ENCODE peak calls at places on chromosomes 7 and 10, in six cellular contexts. X is M059J, T is AG08395, D is renal cortical epithelial cell, M is Right ventricle myocardium superior, Q is KBM-7. K is an unnamed sample.

GRCh38 chr7:95421847-95422444 is 12.9 kb downstream of the PON2 start:
- DNase-seq in T (no peak), Q (no peak), X (no peak), D (peak; percentile 43), M (no peak), K (no peak)

GRCh38 chr10:121627810-121628209 is 29.6 kb upstream of the FGFR2 start:
- DNase-seq in D (no peak), T (no peak), Q (no peak), M (no peak), X (peak; percentile 69), K (no peak)

GRCh38 chr10:102268333-102268999 is 23.1 kb downstream of the GBF1 start:
- DNase-seq in Q (peak; percentile 6), X (no peak), M (no peak), T (no peak), D (peak; percentile 89), K (no peak)

GRCh38 chr10:81928119-81928518 is 53.1 kb downstream of the NRG3 start:
- DNase-seq in X (no peak), Q (no peak), D (no peak), M (no peak), T (no peak), K (no peak)

GRCh38 chr7:142881586-142882337 is 3.8 kb downstream of the TRPV6 start:
- DNase-seq in M (no peak), X (no peak), Q (no peak), T (no peak), D (no peak), K (no peak)

GRCh38 chr7:148706368-148706767 is 7.7 kb downstream of the CUL1 start:
- DNase-seq in D (no peak), Q (no peak), T (no peak), X (no peak), M (no peak), K (no peak)

GRCh38 chr7:143394068-143394467 is 12.9 kb downstream of the ZYX start:
- DNase-seq in M (no peak), X (no peak), T (no peak), D (no peak), Q (no peak), K (peak; percentile 20)

GRCh38 chr7:143884276-143884977 is 17.5 kb downstream of the TCAF1 start:
- DNase-seq in T (no peak), X (no peak), M (no peak), Q (no peak), D (no peak), K (no peak)

GRCh38 chr10:8073696-8074416 is 19.4 kb downstream of the GATA3 start:
- DNase-seq in X (no peak), Q (no peak), D (no peak), T (peak; percentile 71), M (no peak), K (no peak)

GRCh38 chr10:3186365-3186764 is 13.8 kb upstream of the PITRM1 start:
- DNase-seq in T (no peak), Q (no peak), D (no peak), M (no peak), X (no peak), K (no peak)

GRCh38 chr10:24552346-24553016 is 171.2 kb downstream of the ARHGAP21 start:
- DNase-seq in D (no peak), M (no peak), T (no peak), Q (no peak), X (no peak), K (no peak)

GRCh38 chr10:89419548-89419947 is 5.2 kb downstream of the IFIT5 start:
- DNase-seq in T (no peak), X (no peak), Q (no peak), M (no peak), D (peak; percentile 33), K (no peak)

GRCh38 chr7:102306916-102307677 is 20.4 kb downstream of the SH2B2 start:
- DNase-seq in M (peak; percentile 69), T (peak; percentile 35), D (peak; percentile 97), X (peak; percentile 89), Q (peak; percentile 14), K (peak; percentile 59)

GRCh38 chr7:46603780-46604725 is 683.0 kb upstream of the IGFBP3 start:
- DNase-seq in T (peak; percentile 82), M (peak; percentile 95), X (peak; percentile 16), D (no peak), Q (no peak), K (peak; percentile 93)

GRCh38 chr7:140982508-140982907 is 32.2 kb downstream of the MRPS33 start:
- DNase-seq in T (no peak), M (no peak), D (no peak), X (no peak), Q (peak; percentile 58), K (no peak)

GRCh38 chr7:6654113-6654841 is 17.2 kb downstream of the ZNF316 start:
- DNase-seq in Q (no peak), T (no peak), M (no peak), X (no peak), D (no peak), K (no peak)

GRCh38 chr7:13179011-13179574 is 491.7 kb downstream of the ARL4A start:
- DNase-seq in M (no peak), T (no peak), D (peak; percentile 20), X (peak; percentile 22), Q (peak; percentile 23), K (no peak)

GRCh38 chr10:125213541-125214282 is 53.3 kb upstream of the CTBP2 start:
- DNase-seq in Q (no peak), X (no peak), M (no peak), D (no peak), T (no peak), K (no peak)

GRCh38 chr7:291302-292092 is 1.5 kb downstream of the FOXL3 start:
- DNase-seq in M (no peak), T (no peak), D (peak; percentile 31), Q (no peak), X (peak; percentile 53), K (no peak)

GRCh38 chr10:79243211-79244067 is 103.8 kb upstream of the PPIF start:
- DNase-seq in M (no peak), D (no peak), X (no peak), T (peak; percentile 45), Q (no peak), K (no peak)

GRCh38 chr10:132158810-132159209 is 27.9 kb upstream of the DPYSL4 start:
- DNase-seq in Q (no peak), M (no peak), T (no peak), X (no peak), D (no peak), K (no peak)

GRCh38 chr7:70384891-70385290 is 747.1 kb upstream of the GALNT17 start:
- DNase-seq in X (peak; percentile 44), D (peak; percentile 95), M (no peak), T (peak; percentile 65), Q (no peak), K (no peak)

GRCh38 chr7:134473861-134474291 is 15.0 kb upstream of the AKR1B1 start:
- DNase-seq in Q (no peak), M (no peak), T (peak; percentile 55), D (peak; percentile 23), X (peak; percentile 41), K (no peak)

GRCh38 chr7:2010551-2011265 is 222.0 kb downstream of the MAD1L1 start:
- DNase-seq in Q (no peak), D (no peak), M (peak; percentile 29), T (no peak), X (no peak), K (peak; percentile 9)

GRCh38 chr7:122487131-122487530 is 182.6 kb upstream of the FEZF1 start:
- DNase-seq in T (no peak), Q (no peak), X (peak; percentile 40), D (peak; percentile 1), M (no peak), K (no peak)

GRCh38 chr10:42637142-42637541 is 1.2 kb downstream of the ZNF33B start:
- DNase-seq in Q (no peak), M (no peak), X (no peak), D (peak; percentile 4), T (no peak), K (no peak)

GRCh38 chr7:12067156-12067831 is 143.8 kb upstream of the TMEM106B start:
- DNase-seq in M (no peak), X (peak; percentile 74), D (peak; percentile 64), Q (peak; percentile 81), T (peak; percentile 11), K (peak; percentile 31)

GRCh38 chr10:129853236-129853946 is 110.7 kb downstream of the EBF3 start:
- DNase-seq in T (peak; percentile 46), M (no peak), D (peak; percentile 92), Q (peak; percentile 7), X (peak; percentile 3), K (no peak)

GRCh38 chr7:29485376-29486190 is 78.1 kb upstream of the PRR15 start:
- DNase-seq in D (peak; percentile 5), M (no peak), X (no peak), Q (no peak), T (no peak), K (no peak)

GRCh38 chr7:74464931-74465906 is 11.5 kb downstream of the GTF2IRD1 start:
- DNase-seq in Q (no peak), T (no peak), D (no peak), M (no peak), X (no peak), K (no peak)

GRCh38 chr7:139943391-139943790 is 114.3 kb downstream of the TBXAS1 start:
- DNase-seq in D (no peak), T (no peak), Q (no peak), M (no peak), X (no peak), K (no peak)

GRCh38 chr10:126458453-126458852 is 70.2 kb upstream of the ADAM12 start:
- DNase-seq in X (peak; percentile 83), Q (no peak), D (peak; percentile 45), M (no peak), T (peak; percentile 47), K (no peak)

GRCh38 chr10:51896849-51897248 is 197.5 kb upstream of the CSTF2T start:
- DNase-seq in D (no peak), M (no peak), T (peak; percentile 52), Q (no peak), X (peak; percentile 12), K (no peak)

GRCh38 chr10:43027331-43027955 is 49.4 kb upstream of the RET start:
- DNase-seq in M (peak; percentile 51), T (no peak), X (no peak), D (no peak), Q (no peak), K (no peak)

GRCh38 chr10:110415809-110416208 is 81.9 kb upstream of the DUSP5 start:
- DNase-seq in X (no peak), T (no peak), D (no peak), M (no peak), Q (no peak), K (no peak)

GRCh38 chr7:25391295-25391861 is 163.1 kb upstream of the NPVF start:
- DNase-seq in T (peak; percentile 44), D (peak; percentile 34), Q (peak; percentile 40), M (no peak), X (peak; percentile 26), K (no peak)

GRCh38 chr10:74825033-74825370 is 1.4 kb upstream of the KAT6B start:
- DNase-seq in T (no peak), M (peak; percentile 66), Q (peak; percentile 57), X (no peak), D (no peak), K (peak; percentile 49)

K was measured in left cardiac atrium.